ENCODE peak calls at places on chromosomes 4 and X, in seven cellular contexts. X is GM13977, M is body of pancreas, F is H1, K is CD14-positive monocyte, E is WERI-Rb-1, S is astrocyte. J is an unnamed sample.

GRCh38 chr4:145703850-145704528 is 24.0 kb downstream of the C4orf51 start:
- DNase-seq in S (no peak), K (no peak), X (no peak), E (no peak), M (no peak), F (no peak), J (no peak)

GRCh38 chr4:29762151-29762550 is 958.0 kb upstream of the PCDH7 start:
- DNase-seq in E (no peak), K (no peak), S (no peak), M (no peak), X (no peak), F (no peak), J (no peak)

GRCh38 chr4:6469144-6469543 is 3.3 kb downstream of the PPP2R2C start:
- DNase-seq in M (no peak), S (no peak), X (no peak), F (no peak), E (no peak), K (no peak), J (no peak)

GRCh38 chrX:99301990-99302389 is 1108.1 kb downstream of the PCDH19 start:
- DNase-seq in K (no peak), M (no peak), F (no peak), E (peak; percentile 7), X (peak; percentile 6), S (no peak), J (no peak)

GRCh38 chrX:40581333-40581910 is 652 bp downstream of the ATP6AP2 start:
- DNase-seq in E (no peak), X (peak; percentile 23), K (no peak), F (no peak), M (no peak), S (peak; percentile 2), J (no peak)

GRCh38 chr4:19678763-19679162 is 572.9 kb upstream of the SLIT2 start:
- DNase-seq in E (no peak), S (peak; percentile 96), X (no peak), F (no peak), K (no peak), M (no peak), J (no peak)

GRCh38 chr4:101037938-101038413 is 309.4 kb downstream of the PPP3CA start:
- DNase-seq in F (no peak), S (no peak), K (no peak), E (no peak), X (no peak), M (no peak), J (no peak)

GRCh38 chr4:146340798-146341197 is 126.5 kb downstream of the REELD1 start:
- DNase-seq in X (peak; percentile 16), F (no peak), K (no peak), S (peak; percentile 23), E (no peak), M (no peak), J (no peak)

GRCh38 chrX:37863728-37864127 is 16.4 kb upstream of the DYNLT3 start:
- DNase-seq in M (no peak), E (no peak), S (no peak), K (no peak), X (no peak), F (no peak), J (no peak)

GRCh38 chrX:13196778-13197177 is 123.1 kb downstream of the ATXN3L start:
- DNase-seq in F (no peak), X (no peak), M (no peak), K (no peak), E (no peak), S (no peak), J (no peak)

GRCh38 chrX:16101581-16101980 is 21.8 kb upstream of the GRPR start:
- DNase-seq in E (no peak), X (no peak), K (no peak), M (no peak), S (no peak), F (no peak), J (no peak)

GRCh38 chrX:72094894-72095293 is 36.8 kb downstream of the RTL5 start:
- DNase-seq in X (peak; percentile 49), S (peak; percentile 18), K (peak; percentile 72), F (no peak), M (peak; percentile 21), E (no peak), J (no peak)

GRCh38 chr4:46945062-46945461 is 36.0 kb upstream of the COX7B2 start:
- DNase-seq in M (no peak), X (no peak), K (no peak), E (no peak), S (no peak), F (no peak), J (no peak)

DNA sequence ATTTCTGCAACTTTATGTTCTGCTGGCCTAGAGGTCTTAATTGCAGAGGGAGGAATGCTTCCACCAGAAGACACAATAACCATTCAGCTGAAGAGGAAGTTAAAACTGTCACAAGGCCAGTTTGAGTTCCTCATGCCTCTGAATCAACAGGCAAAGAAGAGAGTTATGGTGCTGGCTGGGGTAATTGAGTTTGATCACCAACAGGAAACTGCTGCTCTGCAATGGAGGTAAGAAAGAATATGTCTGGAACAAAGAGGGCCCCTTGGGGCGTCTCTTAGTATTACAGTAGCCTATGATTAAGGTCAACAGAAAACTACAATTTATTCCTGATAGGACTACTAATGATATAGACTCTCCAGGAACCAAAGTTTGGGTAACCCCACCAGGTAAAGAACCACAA is 744.0 kb downstream of the FSTL5 start:
- DNase-seq in K (peak; percentile 46), F (peak; percentile 51), X (no peak), M (peak; percentile 6), E (peak; percentile 34), S (no peak), J (no peak)
- TF ChIP-seq CTCF in K (peak; percentile 33), F (peak; percentile 40), X (peak; percentile 25), M (no peak), E (peak; percentile 26), S (no peak), J (peak; percentile 13)

GRCh38 chr4:33649015-33649414 is 2595.3 kb downstream of the ARAP2 start:
- DNase-seq in X (no peak), F (no peak), E (peak; percentile 18), M (no peak), K (no peak), S (peak; percentile 1), J (no peak)
- TF ChIP-seq CTCF in X (peak; percentile 7), F (peak; percentile 45), E (peak; percentile 63), M (no peak), K (no peak), S (peak; percentile 52), J (peak; percentile 16)

GRCh38 chrX:21963226-21963625 is 22.7 kb downstream of the SMS start:
- DNase-seq in K (no peak), S (no peak), X (no peak), E (no peak), M (no peak), F (no peak), J (no peak)

GRCh38 chrX:21960569-21960968 is 20.1 kb downstream of the SMS start:
- DNase-seq in E (no peak), M (no peak), F (no peak), K (no peak), X (no peak), S (no peak), J (no peak)

GRCh38 chrX:21958888-21959287 is 18.4 kb downstream of the SMS start:
- DNase-seq in X (no peak), S (no peak), K (no peak), M (no peak), F (no peak), E (no peak), J (no peak)

GRCh38 chrX:21959362-21960051 is 19.0 kb downstream of the SMS start:
- DNase-seq in M (no peak), F (no peak), K (no peak), X (no peak), E (no peak), S (no peak), J (no peak)

DNA sequence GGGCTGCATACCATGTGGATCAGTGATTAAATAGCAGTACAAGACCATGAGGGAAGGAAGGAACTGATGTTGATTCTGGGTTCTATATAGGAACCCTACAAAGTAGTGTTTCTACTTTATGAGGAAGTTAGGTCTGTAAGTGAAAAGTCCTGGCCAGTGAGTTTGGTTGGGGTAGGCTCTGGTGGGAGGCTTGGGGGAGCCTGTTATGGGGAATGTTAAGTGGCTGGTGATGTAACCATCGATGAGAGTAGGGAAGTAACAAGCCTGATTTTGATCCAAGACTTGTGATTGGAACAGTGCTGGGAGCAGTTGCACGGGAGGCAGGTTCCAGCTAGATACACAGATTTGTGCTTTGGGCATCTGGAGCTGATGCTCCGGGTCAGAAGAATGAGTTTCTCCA is 20.6 kb downstream of the SMS start:
- DNase-seq in K (no peak), E (no peak), X (no peak), M (no peak), S (no peak), F (no peak), J (no peak)
- TF ChIP-seq CTCF in K (no peak), E (no peak), X (no peak), M (no peak), S (no peak), F (no peak), J (no peak)

GRCh38 chr4:17817027-17817426 is 6.2 kb downstream of the NCAPG start:
- DNase-seq in M (no peak), F (no peak), E (no peak), K (no peak), X (peak; percentile 31), S (peak; percentile 62), J (no peak)
- TF ChIP-seq CTCF in M (peak; percentile 34), F (peak; percentile 4), E (peak; percentile 49), K (peak; percentile 76), X (peak; percentile 56), S (peak; percentile 55), J (peak; percentile 40)

DNA sequence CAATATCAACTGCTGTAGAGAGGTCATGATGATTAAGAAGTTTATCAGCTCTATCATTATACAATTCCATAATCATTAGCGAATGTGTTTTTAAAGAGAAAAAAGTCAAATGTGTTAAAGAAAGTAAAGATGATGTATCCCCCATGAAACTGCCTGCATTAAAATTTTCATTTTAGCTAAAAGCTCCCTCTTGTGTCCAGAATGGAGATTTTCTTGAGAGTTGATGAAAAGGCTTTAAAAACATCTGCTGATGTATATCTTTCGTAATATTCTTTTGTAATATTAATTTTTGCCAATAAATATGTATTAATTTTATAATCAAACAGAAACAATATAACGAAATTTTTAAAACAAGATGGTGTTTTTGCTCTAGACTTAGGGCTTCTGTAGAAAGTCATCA is 52.1 kb upstream of the LHFPL1 start:
- DNase-seq in K (no peak), M (no peak), X (no peak), E (no peak), F (no peak), S (no peak), J (no peak)
- TF ChIP-seq CTCF in K (peak; percentile 19), M (no peak), X (peak; percentile 31), E (no peak), F (no peak), S (no peak), J (peak; percentile 27)

GRCh38 chrX:73850124-73851013 is 287.4 kb downstream of the CHIC1 start:
- DNase-seq in K (no peak), F (no peak), S (peak; percentile 29), E (no peak), X (peak; percentile 29), M (peak; percentile 3), J (no peak)
- TF ChIP-seq CTCF in K (no peak), F (peak; percentile 32), S (no peak), E (peak; percentile 24), X (peak; percentile 52), M (no peak), J (no peak)

GRCh38 chrX:41863343-41864203 is 59.8 kb downstream of the CASK start:
- DNase-seq in S (no peak), X (no peak), F (no peak), E (no peak), K (no peak), M (no peak), J (no peak)
- TF ChIP-seq CTCF in S (no peak), X (no peak), F (no peak), E (no peak), K (no peak), M (no peak), J (no peak)